ENCODE peak calls at places on chromosomes 11 and 22, in five cellular contexts. C is breast epithelium, J is IMR-90, W is right lobe of liver, B is ovary. O is an unnamed sample. For H3K36me3, the result is how much of the 10 kb centered on the place peaks cover.

GRCh38 chr11:2761131-2762030 is 61.6 kb upstream of the KCNQ1OT1 start:
- DNase-seq in C (peak), J (no peak), W (peak), B (peak), O (peak)

GRCh38 chr11:75186999-75187398 is 36.1 kb downstream of the SLCO2B1 start:
- DNase-seq in C (no peak), J (no peak), W (no peak), B (no peak), O (no peak)

GRCh38 chr11:41245704-41246398 is 213.6 kb downstream of the LRRC4C start:
- DNase-seq in C (no peak), J (no peak), W (peak), B (no peak), O (peak)

GRCh38 chr11:92893276-92893675 is 76.2 kb upstream of the MTNR1B start:
- DNase-seq in C (no peak), J (no peak), W (no peak), B (no peak), O (no peak)

GRCh38 chr11:34356918-34357645 is 728 bp downstream of the ABTB2 start:
- DNase-seq in C (no peak), J (peak), W (peak), B (peak), O (peak)

GRCh38 chr11:107857550-107858216 is 904 bp downstream of the SLC35F2 start:
- DNase-seq in C (no peak), J (peak), W (no peak), B (no peak), O (no peak)

GRCh38 chr11:88398372-88399140 is 61.0 kb upstream of the CTSC start:
- DNase-seq in C (no peak), J (peak), W (no peak), B (no peak), O (no peak)

GRCh38 chr11:75548571-75549272 is 13.3 kb upstream of the SERPINH1 start:
- DNase-seq in C (no peak), J (no peak), W (no peak), B (no peak), O (no peak)

GRCh38 chr11:92382311-92382710 is 157.7 kb downstream of the FAT3 start:
- DNase-seq in C (no peak), J (no peak), W (no peak), B (no peak), O (no peak)

GRCh38 chr11:32435511-32435946 is at the start of gene WT1:
- DNase-seq in C (no peak), J (no peak), W (no peak), B (peak), O (no peak)

GRCh38 chr11:2520736-2521035 is 75.9 kb downstream of the KCNQ1 start:
- DNase-seq in C (no peak), J (no peak), W (no peak), B (no peak), O (no peak)

GRCh38 chr11:14768789-14769188 is 123.2 kb downstream of the CYP2R1 start:
- DNase-seq in C (no peak), J (no peak), W (no peak), B (no peak), O (no peak)
- H3K27ac ChIP-seq in C (no peak), J (no peak), W (no peak), B (no peak), O (no peak)

GRCh38 chr11:117220568-117220967 is 11.3 kb downstream of the PCSK7 start:
- DNase-seq in C (peak), J (no peak), W (no peak), B (peak), O (peak)

GRCh38 chr11:117219455-117219854 is 12.4 kb downstream of the PCSK7 start:
- DNase-seq in C (peak), J (no peak), W (no peak), B (peak), O (no peak)

GRCh38 chr11:117219001-117219400 is 12.9 kb downstream of the PCSK7 start:
- DNase-seq in C (peak), J (no peak), W (no peak), B (peak), O (no peak)

GRCh38 chr11:117220999-117221774 is 10.7 kb downstream of the PCSK7 start:
- DNase-seq in C (peak), J (no peak), W (no peak), B (peak), O (no peak)

DNA sequence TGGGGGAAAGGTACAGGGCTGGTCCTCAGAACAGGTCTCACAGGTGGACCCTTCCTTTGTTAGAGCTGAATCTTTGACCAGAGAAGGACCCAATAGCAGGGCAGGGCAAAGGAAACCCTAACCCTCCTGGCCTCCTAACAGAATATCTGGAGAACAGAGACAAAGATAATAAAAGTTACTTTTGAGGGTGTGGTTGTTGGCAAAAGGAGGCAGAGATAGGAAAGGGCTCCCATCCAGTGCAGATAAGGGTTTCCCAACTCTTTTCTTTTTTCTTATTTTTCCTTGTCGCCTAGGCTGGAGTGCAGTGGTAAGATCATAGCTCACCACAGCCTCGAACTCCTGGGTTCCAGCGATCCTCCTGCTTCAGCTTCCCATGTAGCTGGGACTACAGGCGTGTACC is 11.9 kb downstream of the PCSK7 start:
- DNase-seq in C (no peak), J (no peak), W (no peak), B (no peak), O (no peak)
- TF ChIP-seq POLR2A in C (no peak), J (no peak), W (no peak), B (no peak), O (no peak)

GRCh38 chr11:47469411-47470179 is 20.7 kb upstream of the RAPSN start:
- DNase-seq in C (no peak), J (peak), W (no peak), B (no peak), O (no peak)
- H3K36me3 ChIP-seq in C (under half), J (under half), W (under half), B (under half), O (under half)

GRCh38 chr22:42976131-42976530 is 38.8 kb downstream of the PACSIN2 start:
- DNase-seq in C (no peak), J (no peak), W (no peak), B (no peak), O (no peak)
- H3K27ac ChIP-seq in C (peak), J (no peak), W (no peak), B (no peak), O (peak)

DNA sequence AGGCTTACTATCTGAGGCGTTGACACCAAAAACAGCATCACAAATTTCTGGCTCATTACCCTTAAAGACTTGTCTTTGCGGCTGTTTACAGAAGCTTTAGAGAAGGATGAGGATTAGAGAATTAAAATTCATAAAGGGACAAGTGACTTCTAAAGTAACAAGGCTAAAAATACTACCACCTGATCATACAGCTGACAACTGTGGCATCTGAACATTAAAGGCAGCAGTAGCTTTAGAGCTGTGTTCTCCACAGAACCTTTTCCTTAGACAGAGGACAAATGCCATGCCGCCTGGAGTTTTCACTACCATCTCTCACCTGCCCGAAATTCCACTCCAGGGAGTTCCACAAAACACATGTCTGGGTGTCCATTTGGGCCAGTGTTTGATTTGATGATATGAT is 6.3 kb downstream of the E2F8 start:
- DNase-seq in C (no peak), J (no peak), W (no peak), B (no peak), O (no peak)
- TF ChIP-seq POLR2A in C (no peak), J (no peak), W (no peak), B (no peak), O (no peak)

GRCh38 chr22:44399906-44400762 is 87.4 kb upstream of the SHISAL1 start:
- DNase-seq in C (peak), J (no peak), W (peak), B (no peak), O (peak)
- H3K36me3 ChIP-seq in C (under half), J (under half), W (under half), B (under half), O (under half)

GRCh38 chr11:73382183-73382582 is 6.0 kb downstream of the RELT start:
- DNase-seq in C (no peak), J (no peak), W (no peak), B (no peak), O (no peak)

GRCh38 chr11:73384127-73384441 is 7.9 kb downstream of the RELT start:
- DNase-seq in C (no peak), J (no peak), W (no peak), B (no peak), O (no peak)

GRCh38 chr11:73382747-73383146 is 6.5 kb downstream of the RELT start:
- DNase-seq in C (no peak), J (no peak), W (no peak), B (no peak), O (peak)

GRCh38 chr11:73384531-73384870 is 8.3 kb downstream of the RELT start:
- DNase-seq in C (no peak), J (no peak), W (no peak), B (no peak), O (no peak)

DNA sequence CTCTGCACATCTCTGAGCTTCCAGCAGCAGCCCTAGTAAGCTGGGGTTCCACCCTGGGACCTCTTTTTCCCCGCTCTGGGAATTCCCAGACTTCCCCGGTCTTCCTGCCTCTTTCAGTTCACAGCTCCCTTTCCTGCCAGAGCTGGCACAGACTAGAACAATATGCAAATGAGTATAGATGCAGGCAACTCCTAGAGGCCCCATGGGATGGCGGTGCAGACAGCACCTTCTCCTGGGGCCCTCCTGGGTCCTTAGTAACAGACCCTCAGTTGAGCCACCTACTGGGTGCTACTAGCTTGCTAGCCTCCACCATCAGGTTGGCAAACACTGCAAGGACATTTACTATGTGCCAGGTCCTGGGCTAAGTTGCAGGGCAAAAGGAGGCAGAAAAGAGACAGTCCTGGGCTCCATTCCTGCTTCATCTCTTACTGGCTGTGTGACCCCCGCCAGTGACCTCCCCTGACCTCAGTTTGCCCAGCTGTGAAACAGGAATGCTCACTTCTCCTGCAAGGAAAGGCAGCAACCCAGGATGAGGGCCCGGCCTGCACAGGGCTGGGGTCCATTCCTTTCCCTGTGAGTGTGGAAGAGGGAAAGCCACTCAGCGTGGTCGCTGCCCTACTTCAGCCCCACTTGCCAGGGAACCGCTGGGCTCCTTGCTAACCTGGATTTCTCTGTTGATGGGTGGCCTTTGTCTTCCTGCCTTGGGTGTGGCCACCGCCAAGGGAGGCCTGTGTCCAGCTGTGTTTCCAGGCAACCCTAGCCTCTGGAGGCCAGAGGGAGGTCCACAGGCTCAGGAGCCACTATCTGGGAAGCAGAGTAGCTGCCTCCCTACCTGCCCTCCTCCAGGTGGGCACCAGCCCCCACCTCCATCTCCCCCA is 7.3 kb downstream of the RELT start:
- DNase-seq in C (no peak), J (no peak), W (no peak), B (no peak), O (peak)
- H3K27ac ChIP-seq in C (peak), J (no peak), W (peak), B (no peak), O (peak)